ENCODE peak calls at places on chromosomes 12 and 14, in eight cellular contexts. O is adrenal gland, K is esophagus squamous epithelium, Z is hepatocyte, M is Peyer's patch, F is sigmoid colon, X is stomach, Y is pancreas. H is an unnamed sample.

GRCh38 chr12:52839706-52840105 is 5.6 kb upstream of the KRT79 start:
- DNase-seq in Z (no peak), O (no peak), M (no peak), K (no peak), X (no peak), Y (no peak), F (no peak), H (no peak)

GRCh38 chr14:104970231-104971068 is 7.7 kb downstream of the AHNAK2 start:
- DNase-seq in O (no peak), Z (peak; percentile 66), X (peak; percentile 40), K (peak; percentile 35), M (peak; percentile 68), F (peak; percentile 97), Y (no peak), H (no peak)

GRCh38 chr12:121668750-121669524 is 517 bp downstream of the MORN3 start:
- DNase-seq in Z (peak; percentile 81), X (peak; percentile 39), K (no peak), Y (no peak), F (no peak), O (no peak), M (peak; percentile 74), H (peak; percentile 64)

GRCh38 chr14:105864651-105865265 is 338.4 kb downstream of the TMEM121 start:
- DNase-seq in Z (no peak), K (no peak), O (peak; percentile 34), F (peak; percentile 58), X (peak; percentile 23), Y (peak; percentile 10), M (peak; percentile 30), H (peak; percentile 9)

GRCh38 chr12:100539209-100539608 is 34.3 kb upstream of the GAS2L3 start:
- DNase-seq in X (no peak), F (no peak), Z (peak; percentile 65), O (no peak), M (no peak), Y (peak; percentile 29), K (no peak), H (peak; percentile 21)

GRCh38 chr12:124664395-124665111 is 97.1 kb upstream of the NCOR2 start:
- DNase-seq in Y (no peak), M (no peak), Z (no peak), O (no peak), K (no peak), X (no peak), F (peak; percentile 26), H (no peak)

GRCh38 chr12:26018926-26019325 is 60.4 kb downstream of the RASSF8 start:
- DNase-seq in Y (no peak), O (no peak), X (no peak), F (no peak), K (no peak), M (no peak), Z (no peak), H (no peak)

GRCh38 chr14:35285168-35285990 is 6.8 kb upstream of the PSMA6 start:
- DNase-seq in F (no peak), X (no peak), Y (no peak), M (no peak), O (no peak), Z (no peak), K (no peak), H (no peak)

GRCh38 chr12:92432724-92433281 is 270.0 kb upstream of the PLEKHG7 start:
- DNase-seq in M (no peak), K (no peak), F (no peak), Z (no peak), X (no peak), Y (no peak), O (no peak), H (no peak)

GRCh38 chr12:124211753-124212152 is 83.1 kb upstream of the RFLNA start:
- DNase-seq in Y (no peak), Z (no peak), M (no peak), X (no peak), O (no peak), K (no peak), F (no peak), H (no peak)

GRCh38 chr14:64990291-64990690 is 3.6 kb downstream of the FNTB start:
- DNase-seq in Z (no peak), Y (no peak), F (no peak), K (no peak), O (no peak), X (no peak), M (no peak), H (no peak)

GRCh38 chr12:121223947-121224285 is 14.0 kb downstream of the P2RX4 start:
- DNase-seq in X (no peak), M (no peak), O (no peak), K (no peak), F (no peak), Z (no peak), Y (no peak), H (no peak)

GRCh38 chr12:3698218-3698974 is 54.5 kb downstream of the CRACR2A start:
- DNase-seq in O (no peak), Z (no peak), F (no peak), X (no peak), K (no peak), M (no peak), Y (no peak), H (peak; percentile 42)

GRCh38 chr12:65878540-65878939 is 54.3 kb downstream of the HMGA2 start:
- DNase-seq in O (no peak), Z (peak; percentile 58), K (no peak), F (no peak), Y (no peak), M (no peak), X (no peak), H (no peak)

GRCh38 chr12:8081228-8081920 is 700 bp upstream of the NECAP1 start:
- DNase-seq in X (no peak), Y (peak; percentile 31), M (peak; percentile 54), Z (peak; percentile 16), K (no peak), F (no peak), O (peak; percentile 65), H (peak; percentile 50)

GRCh38 chr12:46818654-46819053 is 7.1 kb downstream of the SLC38A4 start:
- DNase-seq in K (no peak), F (no peak), M (no peak), X (no peak), Y (no peak), Z (no peak), O (no peak), H (no peak)

GRCh38 chr12:120598674-120599463 is 17.7 kb upstream of the POP5 start:
- DNase-seq in F (no peak), Y (no peak), M (peak; percentile 73), X (peak; percentile 28), Z (peak; percentile 61), K (no peak), O (peak; percentile 70), H (peak; percentile 26)

GRCh38 chr12:66398931-66399625 is 96.8 kb downstream of the HELB start:
- DNase-seq in X (no peak), M (no peak), K (no peak), Z (no peak), Y (no peak), O (no peak), F (no peak), H (no peak)

GRCh38 chr12:53427905-53428594 is 4.4 kb downstream of the AMHR2 start:
- DNase-seq in Z (peak; percentile 74), M (peak; percentile 75), K (no peak), F (no peak), X (no peak), Y (no peak), O (peak; percentile 81), H (no peak)

GRCh38 chr12:6459004-6459337 is 7.1 kb downstream of the TAPBPL start:
- DNase-seq in X (no peak), Y (no peak), K (no peak), Z (no peak), M (no peak), O (no peak), F (no peak), H (no peak)
- H3K36me3 ChIP-seq in X (peaks cover 97% of the 10 kb centered on the region), Y (peaks cover 71% of the 10 kb centered on the region), K (peaks cover 94% of the 10 kb centered on the region), Z (no peaks in the 10 kb centered on the region), M (no peaks in the 10 kb centered on the region), O (peaks cover 84% of the 10 kb centered on the region), F (peaks cover 54% of the 10 kb centered on the region), H (no peaks in the 10 kb centered on the region)

DNA sequence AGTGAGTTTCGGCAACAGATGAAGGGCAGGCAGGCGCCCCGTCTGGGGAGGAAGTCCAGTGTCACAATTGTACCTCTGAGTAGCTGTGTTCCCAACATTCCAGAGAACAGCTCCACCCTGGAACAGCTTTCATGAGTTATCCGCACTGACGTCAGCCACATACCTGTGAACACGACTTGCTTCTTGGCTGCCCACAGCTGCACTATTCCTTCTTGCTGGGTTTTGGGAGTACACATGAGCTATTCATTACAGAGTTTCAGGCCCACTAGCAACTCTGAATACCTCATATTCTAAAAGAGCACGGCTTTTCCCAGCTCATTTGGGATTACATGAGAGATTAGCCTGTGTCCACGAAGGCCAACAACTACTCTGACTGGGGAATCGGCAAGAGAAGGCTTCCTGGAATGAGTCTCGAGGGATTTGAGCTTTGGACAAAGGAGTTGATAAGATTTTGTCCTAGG is 26.3 kb downstream of the MAPK1IP1L start:
- DNase-seq in Z (peak; percentile 81), X (peak; percentile 79), K (no peak), F (no peak), Y (no peak), O (no peak), M (peak; percentile 68), H (peak; percentile 13)
- TF ChIP-seq CTCF in Z (no peak), X (no peak), K (no peak), F (no peak), Y (no peak), O (no peak), M (no peak), H (no peak)

GRCh38 chr12:12611512-12612306 is at the start of gene CREBL2:
- DNase-seq in M (peak; percentile 95), O (peak; percentile 98), Y (peak; percentile 93), Z (peak; percentile 97), X (peak; percentile 92), F (peak; percentile 97), K (peak; percentile 82), H (peak; percentile 95)
- H3K4me3 ChIP-seq in M (peak within 1 kb of the TSS; percentile 69), O (peak within 1 kb of the TSS; percentile 66), Y (peak within 1 kb of the TSS; percentile 72), Z (peak within 1 kb of the TSS; percentile 37), X (peak within 1 kb of the TSS; percentile 86), F (peak within 1 kb of the TSS; percentile 85), K (peak within 1 kb of the TSS; percentile 95), H (peak within 1 kb of the TSS; percentile 92)

GRCh38 chr12:48933664-48934311 is 8.5 kb upstream of the FKBP11 start:
- DNase-seq in F (no peak), Y (no peak), M (peak; percentile 65), K (no peak), O (no peak), Z (no peak), X (no peak), H (no peak)

GRCh38 chr12:48936379-48936979 is 11.2 kb upstream of the FKBP11 start:
- DNase-seq in X (peak; percentile 78), Y (peak; percentile 62), F (peak; percentile 81), O (peak; percentile 83), M (peak; percentile 92), Z (peak; percentile 87), K (no peak), H (peak; percentile 83)

GRCh38 chr12:48937170-48937569 is 11.9 kb upstream of the FKBP11 start:
- DNase-seq in K (no peak), M (no peak), O (no peak), F (no peak), Y (no peak), Z (no peak), X (no peak), H (no peak)

GRCh38 chr12:48932878-48933277 is 7.6 kb upstream of the FKBP11 start:
- DNase-seq in Z (no peak), M (no peak), X (no peak), K (no peak), F (no peak), Y (no peak), O (no peak), H (no peak)

DNA sequence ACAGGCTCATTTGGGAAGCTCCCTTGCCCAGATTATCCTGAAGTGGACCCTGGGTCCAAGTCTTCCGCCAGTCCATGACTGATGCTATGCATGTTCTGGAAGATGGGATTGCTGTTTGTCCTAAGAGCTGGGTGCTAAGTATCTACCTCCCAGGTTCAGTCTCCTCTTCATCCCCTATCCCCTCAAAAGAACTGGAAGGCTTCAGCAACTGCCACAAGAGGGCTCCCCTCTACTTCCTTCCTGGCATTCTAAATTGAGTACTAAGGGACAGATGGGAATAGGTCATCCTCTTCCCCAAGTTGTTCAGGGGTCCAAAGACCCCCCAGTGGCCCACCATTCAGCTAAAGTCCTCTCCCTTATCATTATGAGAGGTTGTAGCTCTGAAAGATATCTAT is 9.0 kb upstream of the FKBP11 start:
- DNase-seq in Y (no peak), X (no peak), M (no peak), Z (no peak), K (no peak), F (peak; percentile 44), O (no peak), H (no peak)
- H3K36me3 ChIP-seq in Y (no peaks in the 10 kb centered on the region), X (peaks cover 88% of the 10 kb centered on the region), M (no peaks in the 10 kb centered on the region), Z (no peaks in the 10 kb centered on the region), K (peaks cover 98% of the 10 kb centered on the region), F (peaks cover 33% of the 10 kb centered on the region), O (peaks cover 67% of the 10 kb centered on the region), H (no peaks in the 10 kb centered on the region)

H was measured in testis.